ENCODE peak calls at places on chromosomes 13 and 19, in nine cellular contexts. P, E, O, D, X, K, N, R and M are unnamed samples.

GRCh38 chr13:31951215-31951678 is 80.3 kb upstream of the FRY start:
- DNase-seq in P (peak), E (no peak), O (peak), R (peak), K (peak), X (no peak), D (peak), N (peak), M (peak)

GRCh38 chr13:29522044-29522685 is 73.3 kb downstream of the SLC7A1 start:
- DNase-seq in P (no peak), N (no peak), X (no peak), K (no peak), O (no peak), D (no peak), R (peak), E (no peak), M (no peak)

GRCh38 chr19:18457478-18458331 is 19.8 kb upstream of the ISYNA1 start:
- DNase-seq in O (peak), E (no peak), K (no peak), R (no peak), P (no peak), N (no peak), X (no peak), D (no peak), M (no peak)

GRCh38 chr13:94416454-94417080 is 62.9 kb downstream of the DCT start:
- DNase-seq in P (no peak), E (peak), K (no peak), D (no peak), O (no peak), X (no peak), N (no peak), R (no peak), M (no peak)

GRCh38 chr19:49869009-49869483 is 1.7 kb upstream of the PNKP start:
- DNase-seq in R (no peak), X (no peak), K (no peak), E (no peak), D (no peak), O (no peak), P (no peak), N (peak), M (no peak)

GRCh38 chr19:6223461-6224307 is 56.1 kb downstream of the MLLT1 start:
- DNase-seq in R (peak), E (no peak), P (no peak), O (no peak), K (no peak), N (no peak), X (no peak), D (no peak), M (no peak)

GRCh38 chr19:50322931-50323781 is 6.0 kb downstream of the KCNC3 start:
- DNase-seq in O (no peak), K (no peak), R (no peak), E (no peak), P (no peak), X (no peak), N (peak), D (no peak), M (no peak)

GRCh38 chr13:97205971-97206370 is 16.2 kb upstream of the MBNL2 start:
- DNase-seq in K (no peak), N (no peak), X (no peak), P (no peak), D (no peak), R (no peak), E (no peak), O (no peak), M (no peak)

GRCh38 chr13:112132142-112132541 is 65.2 kb downstream of the SOX1 start:
- DNase-seq in E (no peak), P (no peak), K (no peak), O (no peak), D (no peak), N (no peak), R (peak), X (no peak), M (no peak)

GRCh38 chr13:107351305-107351704 is 783.4 kb upstream of the ARGLU1 start:
- DNase-seq in E (no peak), R (no peak), P (no peak), O (no peak), N (no peak), X (no peak), K (no peak), D (no peak), M (no peak)

GRCh38 chr19:7211191-7211988 is 82.8 kb downstream of the INSR start:
- DNase-seq in D (no peak), P (no peak), K (no peak), X (no peak), R (peak), E (no peak), N (no peak), O (no peak), M (no peak)

GRCh38 chr19:7483720-7484201 is 5.1 kb downstream of the PEX11G start:
- DNase-seq in P (no peak), N (no peak), E (no peak), D (no peak), X (no peak), O (no peak), R (no peak), K (peak), M (no peak)

GRCh38 chr13:33497146-33497845 is 211.7 kb upstream of the STARD13 start:
- DNase-seq in D (no peak), E (no peak), K (no peak), N (no peak), X (no peak), O (no peak), P (no peak), R (no peak), M (no peak)

GRCh38 chr13:52449323-52450011 is 967 bp downstream of the VPS36 start:
- DNase-seq in X (no peak), K (no peak), D (no peak), E (no peak), R (no peak), O (no peak), P (no peak), N (no peak), M (no peak)

GRCh38 chr13:98278068-98278619 is 101.1 kb upstream of the RNF113B start:
- DNase-seq in N (no peak), P (no peak), O (no peak), E (no peak), D (no peak), K (no peak), R (no peak), X (no peak), M (no peak)

GRCh38 chr13:19818223-19818842 is 35.6 kb upstream of the PSPC1 start:
- DNase-seq in K (no peak), E (peak), X (no peak), N (no peak), R (peak), O (no peak), P (no peak), D (peak), M (no peak)

GRCh38 chr19:28014821-28015405 is 1198.0 kb downstream of the UQCRFS1 start:
- DNase-seq in R (no peak), X (no peak), P (no peak), E (no peak), D (no peak), O (no peak), N (no peak), K (no peak), M (no peak)

GRCh38 chr13:110855363-110855762 is 59.5 kb downstream of the ANKRD10 start:
- DNase-seq in K (no peak), R (no peak), P (no peak), X (no peak), E (no peak), N (no peak), D (no peak), O (no peak), M (no peak)

GRCh38 chr13:35474551-35474950 is 1.9 kb downstream of the MAB21L1 start:
- DNase-seq in R (no peak), P (no peak), X (no peak), E (no peak), N (no peak), D (no peak), K (no peak), O (no peak), M (no peak)

GRCh38 chr19:49167857-49168409 is 10.3 kb downstream of the TRPM4 start:
- DNase-seq in R (no peak), P (no peak), E (no peak), N (no peak), K (no peak), O (no peak), X (no peak), D (peak), M (no peak)

GRCh38 chr13:46058268-46058667 is 5.7 kb upstream of the ZC3H13 start:
- DNase-seq in R (no peak), D (no peak), X (no peak), N (no peak), O (no peak), P (no peak), K (no peak), E (no peak), M (no peak)

GRCh38 chr13:19172007-19172646 is 9.5 kb downstream of the TUBA3C start:
- DNase-seq in D (no peak), X (no peak), O (peak), R (peak), E (no peak), P (no peak), K (no peak), N (no peak), M (no peak)

GRCh38 chr19:37986048-37986750 is 79.2 kb downstream of the SIPA1L3 start:
- DNase-seq in N (no peak), X (no peak), O (no peak), E (no peak), P (no peak), R (peak), K (no peak), D (no peak), M (no peak)

GRCh38 chr19:43760941-43761340 is 6.2 kb upstream of the SMG9 start:
- DNase-seq in O (no peak), R (no peak), P (no peak), N (no peak), K (no peak), X (no peak), D (no peak), E (no peak), M (no peak)

DNA sequence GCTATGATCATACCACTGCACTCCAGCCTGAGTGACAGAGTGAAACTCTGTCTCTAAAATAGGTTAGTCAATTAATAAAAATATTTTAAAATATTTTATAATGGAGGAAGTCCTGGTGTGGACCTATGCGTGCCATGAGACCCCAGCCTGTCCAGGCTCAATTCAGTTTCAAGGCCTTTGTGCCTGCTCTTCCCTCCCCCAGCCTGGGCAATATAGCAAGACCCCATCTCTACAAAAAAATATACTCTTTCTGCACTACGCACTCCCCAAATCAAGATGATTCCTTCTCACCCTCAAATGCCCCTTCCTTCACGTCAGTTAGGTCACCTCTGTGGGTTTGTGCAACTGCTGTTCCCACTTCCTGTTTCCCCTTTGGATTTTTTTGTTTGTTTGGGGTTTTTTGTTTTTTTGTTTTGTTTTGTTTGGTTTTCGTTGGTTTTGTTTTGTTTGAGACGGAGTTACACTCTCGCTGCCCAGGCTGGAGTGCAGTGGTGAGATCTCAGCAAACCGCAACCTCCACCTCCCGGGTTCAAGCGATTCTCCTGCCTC is 1.4 kb upstream of the HSH2D start:
- DNase-seq in P (no peak), N (no peak), X (no peak), O (no peak), K (no peak), D (no peak), E (no peak), R (no peak), M (no peak)
- TF ChIP-seq POLR2AphosphoS5 in P (no peak), N (no peak), X (no peak), O (no peak), K (no peak), D (no peak), E (no peak), R (no peak), M (no peak)

GRCh38 chr19:39996811-39997594 is at the start of gene ZNF546:
- DNase-seq in P (peak), N (peak), X (peak), K (peak), D (peak), R (peak), O (peak), E (peak), M (peak)
- TF ChIP-seq POLR2A in P (peak), N (peak), X (no peak), K (peak), D (peak), R (peak), O (peak), E (peak), M (peak)

GRCh38 chr13:91540157-91540736 is 141.8 kb downstream of the GPC5 start:
- DNase-seq in E (no peak), N (no peak), D (no peak), R (no peak), K (no peak), P (no peak), X (no peak), O (no peak), M (no peak)
- TF ChIP-seq POLR2AphosphoS5 in E (no peak), N (no peak), D (no peak), R (no peak), K (no peak), P (no peak), X (no peak), O (no peak), M (no peak)

DNA sequence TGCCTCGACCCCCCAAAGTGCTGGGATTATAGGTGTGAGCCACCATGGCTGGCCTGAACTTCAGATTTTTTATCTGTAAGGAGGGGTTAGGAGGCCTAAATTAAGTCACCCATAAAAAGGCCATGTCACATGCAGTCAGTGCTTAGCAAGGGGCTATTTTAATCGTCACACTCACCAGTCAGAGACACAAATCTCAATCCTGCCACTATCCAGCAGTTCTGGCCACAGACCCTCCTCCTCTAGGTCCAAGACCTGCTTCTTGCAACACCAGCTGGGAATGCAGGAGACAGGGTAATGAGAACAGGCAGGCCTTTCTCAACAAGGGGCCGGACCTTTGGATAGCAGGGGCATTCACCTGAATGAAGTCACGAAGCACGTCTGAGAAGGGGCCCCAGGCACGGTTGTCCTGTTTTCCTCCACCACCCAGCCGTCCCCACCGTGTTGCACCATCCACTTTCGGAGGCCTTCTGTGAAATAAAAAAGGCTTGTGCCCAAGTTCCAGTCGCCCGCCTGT is 1.4 kb downstream of the FBXO27 start:
- DNase-seq in D (no peak), R (no peak), X (no peak), P (no peak), O (no peak), N (no peak), E (peak), K (no peak), M (no peak)
- TF ChIP-seq POLR2A in D (no peak), R (no peak), X (no peak), P (peak), O (no peak), N (no peak), E (peak), K (no peak), M (no peak)

GRCh38 chr13:51425410-51426042 is 27.3 kb downstream of the INTS6 start:
- DNase-seq in O (no peak), X (no peak), D (no peak), E (no peak), R (no peak), N (no peak), P (no peak), K (no peak), M (no peak)
- TF ChIP-seq POLR2AphosphoS5 in O (no peak), X (no peak), D (no peak), E (no peak), R (no peak), N (no peak), P (no peak), K (no peak), M (no peak)

GRCh38 chr13:49042476-49042875 is 66.8 kb downstream of the FNDC3A start:
- DNase-seq in P (no peak), N (no peak), D (no peak), O (no peak), K (no peak), R (no peak), X (no peak), E (no peak), M (no peak)
- TF ChIP-seq POLR2A in P (no peak), N (no peak), D (no peak), O (no peak), K (no peak), R (no peak), X (no peak), E (no peak), M (no peak)